ENCODE peak calls at places on chromosome 3, in four cellular contexts. J is T-helper 17 cell, H is HepG2, X is OCI-M1. M is an unnamed sample.

GRCh38 chr3:78900426-78900825 is 867.4 kb downstream of the ROBO1 start:
- DNase-seq in J (no peak), H (no peak), X (no peak), M (no peak)

GRCh38 chr3:8497582-8497981 is 4.0 kb upstream of the LMCD1 start:
- DNase-seq in J (no peak), H (peak), X (no peak), M (no peak)

GRCh38 chr3:132245547-132245946 is 71.7 kb upstream of the ACP3 start:
- DNase-seq in J (no peak), H (no peak), X (no peak), M (no peak)

GRCh38 chr3:123314409-123315270 is 112.9 kb downstream of the SEC22A start:
- DNase-seq in J (no peak), H (no peak), X (no peak), M (no peak)

GRCh38 chr3:187922704-187923393 is 177.6 kb upstream of the BCL6 start:
- DNase-seq in J (no peak), H (no peak), X (no peak), M (no peak)

GRCh38 chr3:12759097-12759679 is at the start of gene TMEM40:
- DNase-seq in J (no peak), H (no peak), X (no peak), M (no peak)

GRCh38 chr3:100662113-100662823 is 47.0 kb upstream of the TFG start:
- DNase-seq in J (no peak), H (no peak), X (peak), M (no peak)

GRCh38 chr3:134718736-134719135 is 67.9 kb upstream of the KY start:
- DNase-seq in J (no peak), H (no peak), X (no peak), M (no peak)

GRCh38 chr3:139794469-139795265 is 116.9 kb upstream of the NMNAT3 start:
- DNase-seq in J (no peak), H (no peak), X (peak), M (no peak)

GRCh38 chr3:196694202-196694638 is 17.8 kb downstream of the CEP19 start:
- DNase-seq in J (no peak), H (no peak), X (peak), M (no peak)

GRCh38 chr3:39910828-39911464 is 101.5 kb downstream of the MYRIP start:
- DNase-seq in J (no peak), H (peak), X (no peak), M (no peak)

GRCh38 chr3:149333518-149333859 is at the start of gene TM4SF18:
- DNase-seq in J (no peak), H (no peak), X (no peak), M (no peak)

GRCh38 chr3:170083343-170083742 is 45.5 kb downstream of the GPR160 start:
- DNase-seq in J (no peak), H (no peak), X (no peak), M (no peak)

GRCh38 chr3:168968611-168969010 is 694.9 kb downstream of the MECOM start:
- DNase-seq in J (no peak), H (no peak), X (peak), M (no peak)

GRCh38 chr3:120274739-120275167 is 10.3 kb downstream of the GPR156 start:
- DNase-seq in J (no peak), H (peak), X (no peak), M (no peak)

GRCh38 chr3:152270145-152270870 is 1.6 kb downstream of the MBNL1 start:
- DNase-seq in J (no peak), H (peak), X (peak), M (no peak)

GRCh38 chr3:44762170-44762677 is 630 bp downstream of the KIF15 start:
- DNase-seq in J (no peak), H (no peak), X (peak), M (no peak)

GRCh38 chr3:168121175-168121853 is 25.6 kb upstream of the GOLIM4 start:
- DNase-seq in J (no peak), H (no peak), X (peak), M (no peak)

M was measured in activated CD4-positive, CD25-positive, alpha-beta regulatory T cell treated with anti-CD3 and anti-CD28 coated beads, Interleukin-2, amount 50 U/mL, for 72 hours.